ENCODE peak calls at places on chromosome 4, in ten cellular contexts. One of them, this sample, is unnamed.

GRCh38 chr4:123616970-123617392 is 220.4 kb downstream of the SPRY1 start:
- DNase-seq in HCEC 1CT: no peak
- DNase-seq in choroid plexus epithelial cell: peak
- DNase-seq in astrocyte: no peak
- DNase-seq in activated CD4-positive, alpha-beta T cell treated with anti-CD3 and anti-CD28 coated beads, Interleukin-2, amount 50 U/mL, for 24 hours: peak
- DNase-seq in Right ventricle myocardium inferior: peak
- DNase-seq in cardiac muscle cell: peak
- DNase-seq in hepatic stellate cell: peak
- DNase-seq in iris pigment epithelial cell: peak
- DNase-seq in germinal center: no peak
- DNase-seq in this sample: no peak

GRCh38 chr4:34732170-34732569 is 1512.1 kb downstream of the ARAP2 start:
- DNase-seq in Right ventricle myocardium inferior: no peak
- DNase-seq in HCEC 1CT: no peak
- DNase-seq in iris pigment epithelial cell: no peak
- DNase-seq in germinal center: no peak
- DNase-seq in choroid plexus epithelial cell: peak
- DNase-seq in hepatic stellate cell: no peak
- DNase-seq in activated CD4-positive, alpha-beta T cell treated with anti-CD3 and anti-CD28 coated beads, Interleukin-2, amount 50 U/mL, for 24 hours: no peak
- DNase-seq in astrocyte: no peak
- DNase-seq in cardiac muscle cell: no peak
- DNase-seq in this sample: no peak

GRCh38 chr4:19382993-19383392 is 868.7 kb upstream of the SLIT2 start:
- DNase-seq in hepatic stellate cell: no peak
- DNase-seq in Right ventricle myocardium inferior: no peak
- DNase-seq in astrocyte: peak
- DNase-seq in cardiac muscle cell: no peak
- DNase-seq in activated CD4-positive, alpha-beta T cell treated with anti-CD3 and anti-CD28 coated beads, Interleukin-2, amount 50 U/mL, for 24 hours: no peak
- DNase-seq in HCEC 1CT: no peak
- DNase-seq in germinal center: no peak
- DNase-seq in iris pigment epithelial cell: peak
- DNase-seq in choroid plexus epithelial cell: peak
- DNase-seq in this sample: no peak

GRCh38 chr4:105392858-105393257 is 81.0 kb downstream of the PPA2 start:
- DNase-seq in Right ventricle myocardium inferior: no peak
- DNase-seq in iris pigment epithelial cell: no peak
- DNase-seq in choroid plexus epithelial cell: no peak
- DNase-seq in HCEC 1CT: no peak
- DNase-seq in hepatic stellate cell: no peak
- DNase-seq in cardiac muscle cell: no peak
- DNase-seq in activated CD4-positive, alpha-beta T cell treated with anti-CD3 and anti-CD28 coated beads, Interleukin-2, amount 50 U/mL, for 24 hours: no peak
- DNase-seq in germinal center: no peak
- DNase-seq in astrocyte: no peak
- DNase-seq in this sample: no peak

GRCh38 chr4:21790437-21791029 is 158.0 kb downstream of the KCNIP4 start:
- DNase-seq in germinal center: no peak
- DNase-seq in choroid plexus epithelial cell: peak
- DNase-seq in astrocyte: peak
- DNase-seq in HCEC 1CT: peak
- DNase-seq in hepatic stellate cell: no peak
- DNase-seq in Right ventricle myocardium inferior: no peak
- DNase-seq in iris pigment epithelial cell: peak
- DNase-seq in activated CD4-positive, alpha-beta T cell treated with anti-CD3 and anti-CD28 coated beads, Interleukin-2, amount 50 U/mL, for 24 hours: no peak
- DNase-seq in cardiac muscle cell: peak
- DNase-seq in this sample: no peak

GRCh38 chr4:143207555-143207954 is 22.8 kb downstream of the USP38 start:
- DNase-seq in astrocyte: no peak
- DNase-seq in activated CD4-positive, alpha-beta T cell treated with anti-CD3 and anti-CD28 coated beads, Interleukin-2, amount 50 U/mL, for 24 hours: no peak
- DNase-seq in HCEC 1CT: no peak
- DNase-seq in germinal center: no peak
- DNase-seq in cardiac muscle cell: peak
- DNase-seq in iris pigment epithelial cell: peak
- DNase-seq in hepatic stellate cell: no peak
- DNase-seq in choroid plexus epithelial cell: peak
- DNase-seq in Right ventricle myocardium inferior: no peak
- DNase-seq in this sample: no peak

GRCh38 chr4:12861422-12861821 is 622.7 kb downstream of the RAB28 start:
- DNase-seq in cardiac muscle cell: no peak
- DNase-seq in hepatic stellate cell: no peak
- DNase-seq in germinal center: no peak
- DNase-seq in HCEC 1CT: no peak
- DNase-seq in iris pigment epithelial cell: no peak
- DNase-seq in astrocyte: no peak
- DNase-seq in choroid plexus epithelial cell: no peak
- DNase-seq in Right ventricle myocardium inferior: no peak
- DNase-seq in activated CD4-positive, alpha-beta T cell treated with anti-CD3 and anti-CD28 coated beads, Interleukin-2, amount 50 U/mL, for 24 hours: no peak
- DNase-seq in this sample: no peak

GRCh38 chr4:88765729-88766128 is 68.1 kb upstream of the NAP1L5 start:
- DNase-seq in astrocyte: peak
- DNase-seq in germinal center: no peak
- DNase-seq in Right ventricle myocardium inferior: peak
- DNase-seq in choroid plexus epithelial cell: peak
- DNase-seq in iris pigment epithelial cell: peak
- DNase-seq in cardiac muscle cell: peak
- DNase-seq in activated CD4-positive, alpha-beta T cell treated with anti-CD3 and anti-CD28 coated beads, Interleukin-2, amount 50 U/mL, for 24 hours: no peak
- DNase-seq in hepatic stellate cell: peak
- DNase-seq in HCEC 1CT: peak
- DNase-seq in this sample: no peak

GRCh38 chr4:12724520-12724919 is 759.6 kb downstream of the RAB28 start:
- DNase-seq in HCEC 1CT: no peak
- DNase-seq in iris pigment epithelial cell: peak
- DNase-seq in Right ventricle myocardium inferior: no peak
- DNase-seq in germinal center: no peak
- DNase-seq in astrocyte: no peak
- DNase-seq in cardiac muscle cell: peak
- DNase-seq in choroid plexus epithelial cell: peak
- DNase-seq in activated CD4-positive, alpha-beta T cell treated with anti-CD3 and anti-CD28 coated beads, Interleukin-2, amount 50 U/mL, for 24 hours: no peak
- DNase-seq in hepatic stellate cell: no peak
- DNase-seq in this sample: no peak

GRCh38 chr4:138978028-138978585 is 37.5 kb upstream of the NOCT start:
- DNase-seq in astrocyte: no peak
- DNase-seq in activated CD4-positive, alpha-beta T cell treated with anti-CD3 and anti-CD28 coated beads, Interleukin-2, amount 50 U/mL, for 24 hours: no peak
- DNase-seq in cardiac muscle cell: no peak
- DNase-seq in Right ventricle myocardium inferior: no peak
- DNase-seq in HCEC 1CT: no peak
- DNase-seq in germinal center: no peak
- DNase-seq in choroid plexus epithelial cell: no peak
- DNase-seq in iris pigment epithelial cell: no peak
- DNase-seq in hepatic stellate cell: no peak
- DNase-seq in this sample: no peak

GRCh38 chr4:83959160-83959559 is 423.3 kb downstream of the GPAT3 start:
- DNase-seq in iris pigment epithelial cell: no peak
- DNase-seq in germinal center: no peak
- DNase-seq in astrocyte: no peak
- DNase-seq in hepatic stellate cell: no peak
- DNase-seq in choroid plexus epithelial cell: no peak
- DNase-seq in cardiac muscle cell: no peak
- DNase-seq in activated CD4-positive, alpha-beta T cell treated with anti-CD3 and anti-CD28 coated beads, Interleukin-2, amount 50 U/mL, for 24 hours: no peak
- DNase-seq in HCEC 1CT: no peak
- DNase-seq in Right ventricle myocardium inferior: no peak
- DNase-seq in this sample: no peak

GRCh38 chr4:73777612-73778011 is 37.2 kb downstream of the CXCL8 start:
- DNase-seq in Right ventricle myocardium inferior: no peak
- DNase-seq in iris pigment epithelial cell: peak
- DNase-seq in cardiac muscle cell: peak
- DNase-seq in HCEC 1CT: peak
- DNase-seq in germinal center: no peak
- DNase-seq in hepatic stellate cell: no peak
- DNase-seq in activated CD4-positive, alpha-beta T cell treated with anti-CD3 and anti-CD28 coated beads, Interleukin-2, amount 50 U/mL, for 24 hours: no peak
- DNase-seq in choroid plexus epithelial cell: peak
- DNase-seq in astrocyte: peak
- DNase-seq in this sample: no peak

GRCh38 chr4:13264126-13264525 is 220.0 kb downstream of the RAB28 start:
- DNase-seq in choroid plexus epithelial cell: no peak
- DNase-seq in HCEC 1CT: no peak
- DNase-seq in cardiac muscle cell: peak
- DNase-seq in activated CD4-positive, alpha-beta T cell treated with anti-CD3 and anti-CD28 coated beads, Interleukin-2, amount 50 U/mL, for 24 hours: no peak
- DNase-seq in germinal center: no peak
- DNase-seq in iris pigment epithelial cell: peak
- DNase-seq in Right ventricle myocardium inferior: no peak
- DNase-seq in astrocyte: peak
- DNase-seq in hepatic stellate cell: no peak
- DNase-seq in this sample: no peak

GRCh38 chr4:95050980-95051688 is 293.4 kb downstream of the BMPR1B start:
- DNase-seq in choroid plexus epithelial cell: no peak
- DNase-seq in astrocyte: no peak
- DNase-seq in germinal center: no peak
- DNase-seq in cardiac muscle cell: no peak
- DNase-seq in iris pigment epithelial cell: no peak
- DNase-seq in activated CD4-positive, alpha-beta T cell treated with anti-CD3 and anti-CD28 coated beads, Interleukin-2, amount 50 U/mL, for 24 hours: no peak
- DNase-seq in Right ventricle myocardium inferior: no peak
- DNase-seq in hepatic stellate cell: no peak
- DNase-seq in HCEC 1CT: no peak
- DNase-seq in this sample: no peak

This sample was measured in esophagus muscularis mucosa.